ENCODE peak calls at places on chromosomes 11 and 22, in five cellular contexts. G is substantia nigra; T is germinal center; B is AG08395; I is activated T-helper 1 cell treated with anti-CD3 and anti-CD28 coated beads, Interleukin-12 subunit alpha, Interleukin-12 subunit beta, Interleukin-2, Interleukin-4 antibody, amounts not matched to agents 30 ng/mL and 10 ng/mL and 1 ng/mL, durations not matched to agents 14 hours and 24 hours and 36 hours. O is an unnamed sample.

GRCh38 chr11:58390551-58391063 is 16.1 kb downstream of the OR5B3 start:
- DNase-seq in T (no peak), G (no peak), B (no peak), I (no peak), O (no peak)

GRCh38 chr11:87259731-87260130 is 222.0 kb downstream of the TMEM135 start:
- DNase-seq in B (no peak), I (no peak), G (no peak), T (no peak), O (no peak)

GRCh38 chr11:68330700-68331337 is 18.4 kb downstream of the LRP5 start:
- DNase-seq in T (no peak), B (no peak), G (no peak), I (no peak), O (no peak)

GRCh38 chr11:118175600-118176399 is 639 bp downstream of the SCN2B start:
- DNase-seq in G (no peak), B (no peak), I (no peak), T (no peak), O (no peak)

GRCh38 chr11:71354394-71355105 is 93.6 kb downstream of the DHCR7 start:
- DNase-seq in B (no peak), T (no peak), G (no peak), I (no peak), O (no peak)

GRCh38 chr11:121613724-121614123 is 161.0 kb upstream of the SORL1-AS1 start:
- DNase-seq in I (no peak), T (no peak), B (no peak), G (no peak), O (no peak)

GRCh38 chr22:20983081-20983745 is 1.1 kb downstream of the LZTR1 start:
- DNase-seq in T (no peak), B (no peak), G (no peak), I (no peak), O (no peak)

GRCh38 chr11:73387594-73388021 is 11.4 kb downstream of the RELT start:
- DNase-seq in B (no peak), I (no peak), T (no peak), G (no peak), O (no peak)

GRCh38 chr11:61626580-61627380 is 45.9 kb upstream of the SYT7 start:
- DNase-seq in B (no peak), T (no peak), G (no peak), I (no peak), O (no peak)

GRCh38 chr11:77201991-77202841 is 74.2 kb downstream of the MYO7A start:
- DNase-seq in G (no peak), T (no peak), I (no peak), B (no peak), O (peak)

GRCh38 chr11:38971141-38971540 is 2373.1 kb upstream of the RAG2 start:
- DNase-seq in I (no peak), B (no peak), G (no peak), T (no peak), O (no peak)

GRCh38 chr11:43508511-43508918 is 149.8 kb downstream of the TTC17 start:
- DNase-seq in B (peak), G (no peak), T (no peak), I (no peak), O (no peak)

GRCh38 chr11:69037074-69037473 is 11.7 kb upstream of the TPCN2 start:
- DNase-seq in I (no peak), B (no peak), T (no peak), G (no peak), O (no peak)

GRCh38 chr22:37643225-37643847 is 3.9 kb downstream of the SH3BP1 start:
- DNase-seq in T (peak), B (peak), G (peak), I (peak), O (peak)

GRCh38 chr11:67347964-67348749 is 5.2 kb downstream of the POLD4 start:
- DNase-seq in T (no peak), B (no peak), I (no peak), G (no peak), O (no peak)

GRCh38 chr22:24433868-24434471 is 6.6 kb downstream of the ADORA2A start:
- DNase-seq in B (peak), T (peak), I (no peak), G (no peak), O (peak)

GRCh38 chr11:96486890-96487633 is 97.2 kb downstream of the JRKL start:
- DNase-seq in I (no peak), T (no peak), B (no peak), G (no peak), O (peak)

GRCh38 chr11:93468286-93468685 is 74.9 kb downstream of the SMCO4 start:
- DNase-seq in I (no peak), B (no peak), G (no peak), T (no peak), O (no peak)

GRCh38 chr22:29306175-29306829 is at the start of gene GAS2L1:
- DNase-seq in T (peak), I (peak), B (peak), G (no peak), O (peak)

GRCh38 chr11:46315033-46315738 is 32.1 kb upstream of the DGKZ start:
- DNase-seq in B (peak), G (no peak), I (peak), T (peak), O (peak)

GRCh38 chr11:14411818-14412217 is 52.8 kb upstream of the RRAS2 start:
- DNase-seq in B (peak), G (no peak), I (no peak), T (no peak), O (no peak)

GRCh38 chr11:126925321-126926093 is 75.1 kb downstream of the KIRREL3 start:
- DNase-seq in B (peak), I (no peak), T (no peak), G (no peak), O (no peak)

GRCh38 chr22:23128269-23129108 is 13.3 kb downstream of the RSPH14 start:
- DNase-seq in B (peak), T (peak), I (peak), G (peak), O (peak)

GRCh38 chr11:17475666-17476316 is 854 bp downstream of the ABCC8 start:
- DNase-seq in B (no peak), T (no peak), I (no peak), G (no peak), O (no peak)

GRCh38 chr22:24134090-24134846 is 47.0 kb upstream of the SUSD2 start:
- DNase-seq in G (peak), B (no peak), I (no peak), T (peak), O (no peak)

GRCh38 chr22:44601189-44601588 is 100.8 kb upstream of the PRR5 start:
- DNase-seq in T (no peak), G (no peak), B (no peak), I (no peak), O (no peak)

GRCh38 chr22:30718938-30719337 is 24.3 kb downstream of the OSBP2 start:
- DNase-seq in I (no peak), T (no peak), G (no peak), B (no peak), O (no peak)

GRCh38 chr11:125281831-125282595 is 117.5 kb downstream of the PKNOX2 start:
- DNase-seq in G (no peak), T (no peak), B (no peak), I (no peak), O (no peak)

GRCh38 chr22:44155115-44155514 is 25.6 kb upstream of the PARVG start:
- DNase-seq in I (no peak), G (no peak), B (no peak), T (no peak), O (no peak)

GRCh38 chr22:17272511-17272991 is 53.3 kb upstream of the ADA2 start:
- DNase-seq in B (no peak), T (no peak), G (no peak), I (no peak), O (no peak)

GRCh38 chr22:25536578-25536977 is 27.9 kb upstream of the GRK3 start:
- DNase-seq in G (no peak), I (no peak), T (no peak), B (peak), O (no peak)

GRCh38 chr11:44990665-44991064 is 40.0 kb upstream of the TP53I11 start:
- DNase-seq in B (no peak), G (no peak), I (no peak), T (no peak), O (no peak)

GRCh38 chr11:94134651-94135512 is 6.2 kb downstream of the PANX1 start:
- DNase-seq in B (peak), G (no peak), T (no peak), I (peak), O (no peak)

GRCh38 chr11:93727985-93728791 is 13.1 kb downstream of the TAF1D start:
- DNase-seq in G (no peak), B (no peak), T (no peak), I (no peak), O (no peak)

GRCh38 chr11:120172921-120173705 is 35.2 kb upstream of the TRIM29 start:
- DNase-seq in T (no peak), I (no peak), G (no peak), B (no peak), O (no peak)

GRCh38 chr11:66157182-66157864 is 87.3 kb downstream of the PACS1 start:
- DNase-seq in G (no peak), T (no peak), I (no peak), B (no peak), O (peak)

GRCh38 chr22:50015451-50016307 is 3.1 kb upstream of the IL17REL start:
- DNase-seq in T (no peak), B (no peak), I (no peak), G (no peak), O (no peak)

GRCh38 chr22:31083377-31083768 is 2.3 kb downstream of the SMTN start:
- DNase-seq in T (no peak), B (no peak), G (no peak), I (no peak), O (no peak)

GRCh38 chr22:38953577-38954413 is 3.6 kb upstream of the APOBEC3A start:
- DNase-seq in B (no peak), I (peak), T (no peak), G (no peak), O (peak)

O was measured in MM.1S.